ENCODE peak calls at places on chromosomes 3 and 15, in six cellular contexts. One of them, this sample, is unnamed.

GRCh38 chr3:133643611-133644010 is 18.1 kb downstream of the TOPBP1 start:
- DNase-seq in NCI-H748 treated with DMSO at 0.1 percent for 48 hours: no peak
- DNase-seq in effector CD4-positive, alpha-beta T cell: no peak
- DNase-seq in progenitor cell of endocrine pancreas: no peak
- DNase-seq in esophagus squamous epithelium: no peak
- DNase-seq in AG04450: no peak
- DNase-seq in this sample: no peak

GRCh38 chr3:45832691-45833090 is 9.2 kb downstream of the LZTFL1 start:
- DNase-seq in NCI-H748 treated with DMSO at 0.1 percent for 48 hours: no peak
- DNase-seq in effector CD4-positive, alpha-beta T cell: no peak
- DNase-seq in progenitor cell of endocrine pancreas: no peak
- DNase-seq in esophagus squamous epithelium: no peak
- DNase-seq in AG04450: no peak
- DNase-seq in this sample: no peak

GRCh38 chr15:96336643-96337353 is 6.3 kb downstream of the NR2F2 start:
- DNase-seq in NCI-H748 treated with DMSO at 0.1 percent for 48 hours: no peak
- DNase-seq in effector CD4-positive, alpha-beta T cell: no peak
- DNase-seq in progenitor cell of endocrine pancreas: no peak
- DNase-seq in esophagus squamous epithelium: no peak
- DNase-seq in AG04450: no peak
- DNase-seq in this sample: peak

GRCh38 chr3:128486692-128487537 is 6.1 kb downstream of the GATA2 start:
- DNase-seq in NCI-H748 treated with DMSO at 0.1 percent for 48 hours: no peak
- DNase-seq in effector CD4-positive, alpha-beta T cell: no peak
- DNase-seq in progenitor cell of endocrine pancreas: no peak
- DNase-seq in esophagus squamous epithelium: no peak
- DNase-seq in AG04450: no peak
- DNase-seq in this sample: no peak

GRCh38 chr3:45105855-45106655 is 40.1 kb downstream of the CDCP1 start:
- DNase-seq in NCI-H748 treated with DMSO at 0.1 percent for 48 hours: no peak
- DNase-seq in effector CD4-positive, alpha-beta T cell: peak
- DNase-seq in progenitor cell of endocrine pancreas: no peak
- DNase-seq in esophagus squamous epithelium: no peak
- DNase-seq in AG04450: peak
- DNase-seq in this sample: peak

GRCh38 chr3:49769516-49769915 is 16.8 kb downstream of the IP6K1 start:
- DNase-seq in NCI-H748 treated with DMSO at 0.1 percent for 48 hours: no peak
- DNase-seq in effector CD4-positive, alpha-beta T cell: no peak
- DNase-seq in progenitor cell of endocrine pancreas: no peak
- DNase-seq in esophagus squamous epithelium: no peak
- DNase-seq in AG04450: no peak
- DNase-seq in this sample: no peak

GRCh38 chr3:120608506-120608905 is 12.4 kb downstream of the NDUFB4 start:
- DNase-seq in NCI-H748 treated with DMSO at 0.1 percent for 48 hours: no peak
- DNase-seq in effector CD4-positive, alpha-beta T cell: no peak
- DNase-seq in progenitor cell of endocrine pancreas: no peak
- DNase-seq in esophagus squamous epithelium: no peak
- DNase-seq in AG04450: no peak
- DNase-seq in this sample: no peak

GRCh38 chr3:58880182-58880581 is 169.6 kb downstream of the CFAP20DC start:
- DNase-seq in NCI-H748 treated with DMSO at 0.1 percent for 48 hours: no peak
- DNase-seq in effector CD4-positive, alpha-beta T cell: no peak
- DNase-seq in progenitor cell of endocrine pancreas: no peak
- DNase-seq in esophagus squamous epithelium: no peak
- DNase-seq in AG04450: no peak
- DNase-seq in this sample: no peak

GRCh38 chr3:121667333-121667732 is 6.6 kb upstream of the HCLS1 start:
- DNase-seq in NCI-H748 treated with DMSO at 0.1 percent for 48 hours: no peak
- DNase-seq in effector CD4-positive, alpha-beta T cell: no peak
- DNase-seq in progenitor cell of endocrine pancreas: no peak
- DNase-seq in esophagus squamous epithelium: no peak
- DNase-seq in AG04450: no peak
- DNase-seq in this sample: no peak

GRCh38 chr15:40844543-40844981 is 714 bp downstream of the SPINT1 start:
- DNase-seq in NCI-H748 treated with DMSO at 0.1 percent for 48 hours: no peak
- DNase-seq in effector CD4-positive, alpha-beta T cell: peak
- DNase-seq in progenitor cell of endocrine pancreas: peak
- DNase-seq in esophagus squamous epithelium: no peak
- DNase-seq in AG04450: no peak
- DNase-seq in this sample: no peak

GRCh38 chr15:76177491-76178040 is 117.8 kb downstream of the TMEM266 start:
- DNase-seq in NCI-H748 treated with DMSO at 0.1 percent for 48 hours: no peak
- DNase-seq in effector CD4-positive, alpha-beta T cell: no peak
- DNase-seq in progenitor cell of endocrine pancreas: no peak
- DNase-seq in esophagus squamous epithelium: no peak
- DNase-seq in AG04450: no peak
- DNase-seq in this sample: no peak

GRCh38 chr3:170572665-170573253 is 13.1 kb downstream of the SLC7A14 start:
- DNase-seq in NCI-H748 treated with DMSO at 0.1 percent for 48 hours: no peak
- DNase-seq in effector CD4-positive, alpha-beta T cell: no peak
- DNase-seq in progenitor cell of endocrine pancreas: no peak
- DNase-seq in esophagus squamous epithelium: no peak
- DNase-seq in AG04450: peak
- DNase-seq in this sample: peak

GRCh38 chr3:122074621-122075265 is 19.6 kb downstream of the CD86 start:
- DNase-seq in NCI-H748 treated with DMSO at 0.1 percent for 48 hours: no peak
- DNase-seq in effector CD4-positive, alpha-beta T cell: no peak
- DNase-seq in progenitor cell of endocrine pancreas: no peak
- DNase-seq in esophagus squamous epithelium: no peak
- DNase-seq in AG04450: no peak
- DNase-seq in this sample: no peak

GRCh38 chr3:150407818-150408231 is 273 bp upstream of the TSC22D2 start:
- DNase-seq in NCI-H748 treated with DMSO at 0.1 percent for 48 hours: no peak
- DNase-seq in effector CD4-positive, alpha-beta T cell: no peak
- DNase-seq in progenitor cell of endocrine pancreas: no peak
- DNase-seq in esophagus squamous epithelium: no peak
- DNase-seq in AG04450: no peak
- DNase-seq in this sample: no peak